ENCODE peak calls at places on chromosomes 13 and 19, in six cellular contexts. V, S, F, Y, A and J are unnamed samples.

GRCh38 chr19:15402411-15403150 is 16.2 kb downstream of the AKAP8L start:
- DNase-seq in A (no peak), V (no peak), Y (no peak), F (no peak), S (no peak), J (no peak)

GRCh38 chr19:44988896-44989563 is 12.2 kb upstream of the RELB start:
- DNase-seq in F (peak), A (peak), S (peak), V (peak), Y (peak), J (peak)

GRCh38 chr13:92677571-92677970 is 549.0 kb upstream of the GPC6 start:
- DNase-seq in F (peak), A (no peak), Y (peak), S (no peak), V (no peak), J (peak)

GRCh38 chr13:30429235-30429634 is 6.9 kb downstream of the UBE2L5 start:
- DNase-seq in S (no peak), A (no peak), V (no peak), Y (no peak), F (no peak), J (no peak)

GRCh38 chr13:41562083-41562482 is 104.7 kb downstream of the RGCC start:
- DNase-seq in V (peak), F (no peak), S (no peak), A (no peak), Y (peak), J (no peak)

GRCh38 chr19:56671613-56671994 is at the start of gene ZNF835:
- DNase-seq in S (no peak), F (no peak), Y (no peak), V (peak), A (peak), J (peak)

GRCh38 chr13:33462109-33462508 is 176.6 kb upstream of the STARD13 start:
- DNase-seq in A (no peak), V (no peak), Y (no peak), S (no peak), F (no peak), J (no peak)

GRCh38 chr13:105735269-105735668 is 800.2 kb downstream of the EFNB2 start:
- DNase-seq in A (no peak), S (no peak), Y (peak), V (no peak), F (no peak), J (no peak)

GRCh38 chr13:37173214-37173613 is 67.8 kb upstream of the CSNK1A1L start:
- DNase-seq in A (no peak), S (no peak), F (no peak), Y (no peak), V (peak), J (peak)

GRCh38 chr19:35247526-35248309 is 1.1 kb upstream of the LSR start:
- DNase-seq in S (peak), A (no peak), V (no peak), Y (peak), F (peak), J (peak)

GRCh38 chr19:1098177-1099051 is 3.2 kb upstream of the POLR2E start:
- DNase-seq in V (peak), F (no peak), A (no peak), S (no peak), Y (peak), J (no peak)

GRCh38 chr13:50401721-50402510 is 386.7 kb downstream of the KCNRG start:
- DNase-seq in Y (no peak), F (no peak), A (no peak), V (peak), S (no peak), J (no peak)

GRCh38 chr13:99059498-99060070 is 81.7 kb upstream of the DOCK9 start:
- DNase-seq in V (no peak), F (no peak), Y (no peak), S (no peak), A (no peak), J (no peak)

GRCh38 chr13:85853901-85854663 is 54.9 kb upstream of the SLITRK6 start:
- DNase-seq in Y (no peak), V (no peak), S (no peak), F (no peak), A (no peak), J (peak)

GRCh38 chr19:3670258-3670795 is 29.9 kb downstream of the PIP5K1C start:
- DNase-seq in F (peak), V (peak), Y (peak), A (no peak), S (no peak), J (no peak)

GRCh38 chr13:99565478-99566124 is 64.3 kb downstream of the TM9SF2 start:
- DNase-seq in Y (no peak), V (no peak), F (no peak), A (no peak), S (no peak), J (peak)

GRCh38 chr19:10612515-10613119 is 12.7 kb upstream of the SLC44A2 start:
- DNase-seq in F (no peak), S (no peak), Y (no peak), A (peak), V (peak), J (no peak)

GRCh38 chr19:11887618-11888531 is at the start of gene ZNF69:
- DNase-seq in F (peak), Y (peak), A (peak), V (peak), S (no peak), J (peak)

GRCh38 chr13:52165410-52165809 is 6.0 kb upstream of the NEK3 start:
- DNase-seq in S (no peak), Y (no peak), V (no peak), A (no peak), F (no peak), J (no peak)

GRCh38 chr19:45668342-45668871 is 386 bp downstream of the GIPR start:
- DNase-seq in V (peak), Y (no peak), F (no peak), S (no peak), A (no peak), J (no peak)

GRCh38 chr19:52688335-52688734 is 46.5 kb downstream of the ZNF611 start:
- DNase-seq in S (no peak), F (no peak), V (no peak), Y (no peak), A (no peak), J (no peak)

GRCh38 chr19:38693380-38694223 is 46.2 kb downstream of the ACTN4 start:
- DNase-seq in S (peak), V (peak), Y (no peak), A (no peak), F (peak), J (peak)

GRCh38 chr19:30882411-30883005 is 466.7 kb downstream of the TSHZ3 start:
- DNase-seq in F (peak), S (no peak), A (no peak), V (no peak), Y (no peak), J (peak)

GRCh38 chr19:23771348-23771747 is 12.7 kb upstream of the ZNF681 start:
- DNase-seq in Y (no peak), F (no peak), S (no peak), V (no peak), A (no peak), J (no peak)

GRCh38 chr13:87954116-87954515 is 282.9 kb downstream of the SLITRK5 start:
- DNase-seq in F (no peak), Y (no peak), S (no peak), A (no peak), V (no peak), J (no peak)

GRCh38 chr13:106143392-106143791 is 392.1 kb downstream of the EFNB2 start:
- DNase-seq in F (no peak), A (no peak), V (no peak), S (no peak), Y (no peak), J (no peak)

GRCh38 chr19:4980087-4980486 is 11.2 kb downstream of the KDM4B start:
- DNase-seq in V (peak), S (no peak), Y (no peak), F (no peak), A (peak), J (no peak)

GRCh38 chr19:17579523-17580244 is 24.2 kb downstream of the COLGALT1 start:
- DNase-seq in Y (peak), F (peak), A (peak), V (peak), S (peak), J (peak)
- TF ChIP-seq EZH2phosphoT487 in Y (no peak), F (no peak), A (no peak), V (no peak), S (no peak), J (no peak)

DNA sequence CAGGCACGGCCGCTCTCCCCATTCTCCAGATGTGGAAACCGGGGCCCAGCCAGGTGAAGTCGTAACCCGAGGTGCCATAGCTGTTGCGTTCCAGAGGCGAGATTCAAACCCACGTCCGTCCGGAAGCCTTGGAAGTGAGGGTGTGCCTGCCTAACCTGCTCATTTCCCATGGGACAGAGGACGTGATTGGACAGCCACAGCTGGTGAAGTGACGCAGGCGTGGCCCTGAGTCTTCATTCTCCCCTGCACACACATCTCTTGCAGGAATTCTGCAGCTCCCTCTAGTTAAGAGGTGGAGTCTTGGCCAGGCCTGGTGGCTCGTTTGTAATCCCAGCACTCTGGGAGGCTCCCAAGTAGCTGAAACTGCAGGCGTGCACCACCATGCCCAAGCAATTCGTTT is 16.8 kb downstream of the MEIS3 start:
- DNase-seq in S (no peak), A (no peak), V (no peak), F (no peak), Y (no peak), J (no peak)
- TF ChIP-seq EZH2phosphoT487 in S (no peak), A (no peak), V (no peak), F (no peak), Y (no peak), J (no peak)

GRCh38 chr19:6211632-6212402 is 68.0 kb downstream of the MLLT1 start:
- DNase-seq in F (no peak), S (no peak), Y (peak), A (peak), V (no peak), J (no peak)
- TF ChIP-seq EZH2phosphoT487 in F (no peak), S (no peak), Y (no peak), A (no peak), V (no peak), J (no peak)

DNA sequence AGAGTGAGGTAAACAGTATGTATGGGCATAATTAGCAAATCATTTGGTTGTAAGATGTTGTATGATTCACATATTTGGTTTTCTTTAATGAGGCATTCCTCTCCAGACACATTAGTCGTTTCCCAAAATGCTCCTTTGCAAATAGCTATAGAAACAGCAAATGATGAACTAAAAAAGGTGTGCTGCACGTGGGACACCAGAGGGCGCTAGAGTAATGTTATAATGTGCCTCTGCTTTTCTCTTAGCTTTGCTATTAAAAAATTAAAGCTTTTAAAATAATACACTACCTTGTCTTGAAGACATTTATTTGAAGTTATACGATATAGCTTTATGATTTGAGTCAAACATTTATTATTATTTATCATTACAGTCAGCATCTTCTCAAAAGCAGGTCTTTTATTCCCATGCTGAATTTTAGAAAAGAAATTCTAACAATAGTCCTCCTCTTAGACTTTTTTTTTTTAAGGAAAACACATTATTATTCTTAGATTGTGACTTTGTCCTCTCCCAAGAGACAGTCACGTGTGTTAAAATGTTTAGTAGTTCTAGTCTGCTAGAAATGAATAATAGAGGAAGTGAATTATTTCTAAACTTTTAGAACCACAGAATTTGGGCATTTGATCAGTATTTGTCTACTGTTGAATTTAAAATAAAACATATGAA is 121.6 kb upstream of the FRY start:
- DNase-seq in V (peak), S (peak), F (peak), A (peak), Y (peak), J (peak)
- TF ChIP-seq EZH2phosphoT487 in V (no peak), S (no peak), F (no peak), A (no peak), Y (no peak), J (no peak)

GRCh38 chr13:39418424-39418823 is 184.6 kb downstream of the LHFPL6 start:
- DNase-seq in F (no peak), V (no peak), S (no peak), A (no peak), Y (no peak), J (no peak)

GRCh38 chr13:39415403-39415802 is 187.6 kb downstream of the LHFPL6 start:
- DNase-seq in Y (no peak), A (peak), F (peak), V (peak), S (peak), J (peak)

GRCh38 chr13:39419068-39419467 is 183.9 kb downstream of the LHFPL6 start:
- DNase-seq in A (no peak), V (no peak), Y (no peak), S (no peak), F (no peak), J (no peak)

GRCh38 chr13:39417643-39418042 is 185.3 kb downstream of the LHFPL6 start:
- DNase-seq in F (peak), S (no peak), A (no peak), V (peak), Y (peak), J (peak)

GRCh38 chr13:39417131-39417530 is 185.9 kb downstream of the LHFPL6 start:
- DNase-seq in A (peak), S (no peak), F (peak), V (peak), Y (no peak), J (peak)
- TF ChIP-seq EZH2phosphoT487 in A (no peak), S (no peak), F (no peak), V (no peak), Y (no peak), J (no peak)

GRCh38 chr13:39888865-39889810 is 233.7 kb downstream of the COG6 start:
- DNase-seq in Y (no peak), S (no peak), F (no peak), A (no peak), V (no peak), J (no peak)
- TF ChIP-seq EZH2phosphoT487 in Y (no peak), S (no peak), F (no peak), A (no peak), V (no peak), J (no peak)

DNA sequence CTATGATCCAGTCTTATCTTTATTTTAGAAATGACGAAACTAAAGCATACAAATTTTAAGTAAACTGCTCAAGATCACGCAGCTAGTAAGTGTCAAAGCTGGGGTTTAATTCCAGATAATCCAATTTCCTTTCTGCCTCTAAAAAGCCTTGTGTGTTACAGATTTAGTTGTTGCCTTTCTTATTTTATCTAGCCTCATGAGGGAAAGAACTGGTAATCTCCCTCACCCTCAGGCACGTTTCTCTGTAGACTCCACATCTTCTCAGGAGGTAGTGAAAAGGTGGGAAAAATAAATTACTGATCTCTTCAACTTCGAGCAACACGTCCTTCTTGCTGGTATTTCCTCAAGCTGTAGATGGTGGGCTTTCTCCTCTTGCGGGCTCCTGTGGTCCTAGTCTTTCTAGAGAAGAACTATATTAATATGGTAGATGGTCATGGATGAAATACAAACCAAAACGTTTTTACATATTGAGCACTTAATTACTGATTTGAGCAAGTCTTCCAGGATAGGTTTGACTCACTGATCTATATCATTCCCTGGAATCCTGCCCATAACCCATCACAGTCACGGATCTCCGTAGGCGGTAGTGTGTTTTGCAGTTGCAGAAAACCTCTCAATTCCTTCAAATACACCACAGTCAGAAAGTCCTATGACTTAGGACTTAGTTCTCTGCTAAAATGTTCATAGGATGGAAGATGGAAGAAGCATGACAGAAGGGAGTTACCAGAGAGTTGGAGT is 519.5 kb downstream of the DCT start:
- DNase-seq in S (no peak), A (no peak), F (no peak), V (peak), Y (no peak), J (no peak)
- TF ChIP-seq EZH2phosphoT487 in S (no peak), A (no peak), F (no peak), V (no peak), Y (no peak), J (no peak)